ENCODE peak calls at places on chromosomes 1 and 21, in five cellular contexts. D, P, X, G and V are unnamed samples.

GRCh38 chr1:12048376-12048775 is 14.7 kb upstream of the TNFRSF8 start:
- DNase-seq in P (no peak), X (no peak), D (no peak), G (no peak), V (no peak)

GRCh38 chr1:147891088-147891487 is 11.5 kb upstream of the GJA8 start:
- DNase-seq in D (no peak), X (no peak), P (no peak), G (no peak), V (no peak)

GRCh38 chr1:3197781-3198316 is 128.8 kb downstream of the PRDM16 start:
- DNase-seq in P (no peak), G (no peak), X (no peak), D (no peak), V (no peak)

GRCh38 chr1:227903614-227904501 is 43.9 kb downstream of the WNT9A start:
- DNase-seq in X (no peak), P (no peak), G (no peak), D (no peak), V (no peak)

GRCh38 chr21:43727571-43728466 is 8.9 kb downstream of the PDXK start:
- DNase-seq in D (no peak), G (peak; percentile 53), X (no peak), P (peak; percentile 22), V (peak; percentile 45)

GRCh38 chr1:162016616-162017015 is 7.1 kb downstream of the OLFML2B start:
- DNase-seq in D (no peak), G (no peak), P (no peak), X (no peak), V (no peak)

GRCh38 chr1:159854101-159854692 is 8.3 kb downstream of the VSIG8 start:
- DNase-seq in G (peak; percentile 66), P (no peak), D (no peak), X (peak; percentile 64), V (peak; percentile 65)

GRCh38 chr1:92315766-92316413 is 17.0 kb downstream of the RPAP2 start:
- DNase-seq in X (no peak), D (no peak), G (no peak), P (no peak), V (no peak)

GRCh38 chr1:8671313-8671917 is 146.0 kb downstream of the RERE start:
- DNase-seq in P (peak; percentile 84), X (no peak), G (peak; percentile 29), D (peak; percentile 65), V (peak; percentile 76)

GRCh38 chr1:9233241-9233941 is 1.2 kb upstream of the H6PD start:
- DNase-seq in X (no peak), P (peak; percentile 66), G (peak; percentile 89), D (no peak), V (peak; percentile 49)

GRCh38 chr1:215143497-215143896 is 61.0 kb downstream of the KCNK2 start:
- DNase-seq in P (no peak), D (no peak), G (no peak), X (no peak), V (no peak)

GRCh38 chr1:9009438-9010366 is 16.5 kb downstream of the SLC2A7 start:
- DNase-seq in G (no peak), D (no peak), P (peak; percentile 28), X (no peak), V (peak; percentile 19)

GRCh38 chr1:203028067-203028783 is 1.9 kb downstream of the PPFIA4 start:
- DNase-seq in D (no peak), X (no peak), P (no peak), G (no peak), V (no peak)

GRCh38 chr1:236039736-236040670 is 24.9 kb downstream of the NID1 start:
- DNase-seq in G (no peak), X (no peak), P (peak; percentile 79), D (no peak), V (peak; percentile 70)

GRCh38 chr1:95850798-95851197 is 616.8 kb downstream of the RWDD3 start:
- DNase-seq in X (no peak), G (no peak), D (no peak), P (no peak), V (no peak)

GRCh38 chr1:240691521-240692338 is 79.8 kb upstream of the GREM2 start:
- DNase-seq in P (peak; percentile 78), D (no peak), G (peak; percentile 22), X (peak; percentile 48), V (peak; percentile 76)

GRCh38 chr1:23394176-23394575 is 24.5 kb upstream of the ZNF436 start:
- DNase-seq in D (no peak), G (peak; percentile 39), X (no peak), P (peak; percentile 82), V (peak; percentile 68)

GRCh38 chr1:117753232-117753631 is 147.4 kb downstream of the TENT5C start:
- DNase-seq in D (no peak), G (no peak), X (no peak), P (no peak), V (peak; percentile 13)

GRCh38 chr1:2587071-2587859 is 688 bp downstream of the PRXL2B start:
- DNase-seq in G (no peak), X (no peak), D (no peak), P (peak; percentile 13), V (peak; percentile 34)

GRCh38 chr21:27759820-27760219 is 792.9 kb upstream of the ADAMTS5 start:
- DNase-seq in X (no peak), P (no peak), D (no peak), G (no peak), V (peak; percentile 7)

GRCh38 chr21:29238052-29238966 is 60.4 kb upstream of the BACH1 start:
- DNase-seq in D (no peak), X (no peak), P (peak; percentile 54), G (no peak), V (peak; percentile 83)

GRCh38 chr1:89672489-89673183 is 39.7 kb downstream of the LRRC8C start:
- DNase-seq in P (peak; percentile 65), D (no peak), X (no peak), G (no peak), V (peak; percentile 56)

GRCh38 chr1:224287714-224288113 is 42.3 kb downstream of the NVL start:
- DNase-seq in D (no peak), X (no peak), P (no peak), G (no peak), V (no peak)

GRCh38 chr1:163095223-163095622 is 26.1 kb downstream of the RGS4 start:
- DNase-seq in P (no peak), D (no peak), G (no peak), X (no peak), V (no peak)

GRCh38 chr1:44822981-44823451 is 14.7 kb downstream of the BTBD19 start:
- DNase-seq in X (no peak), D (no peak), G (no peak), P (no peak), V (no peak)

GRCh38 chr1:199226163-199226562 is 587.3 kb downstream of the PTPRC start:
- DNase-seq in X (no peak), D (no peak), G (no peak), P (peak; percentile 75), V (peak; percentile 71)

GRCh38 chr1:40313329-40313957 is 3.6 kb downstream of the COL9A2 start:
- DNase-seq in X (no peak), G (no peak), D (no peak), P (no peak), V (peak; percentile 53)

GRCh38 chr21:45427331-45428271 is 22.6 kb downstream of the COL18A1 start:
- DNase-seq in D (no peak), X (peak; percentile 97), G (peak; percentile 89), P (peak; percentile 98), V (peak; percentile 99)

GRCh38 chr1:69510026-69510425 is 57.7 kb upstream of the LRRC7 start:
- DNase-seq in G (no peak), X (no peak), P (no peak), D (no peak), V (no peak)

GRCh38 chr1:227437495-227438008 is 119.3 kb upstream of the CDC42BPA start:
- DNase-seq in P (peak; percentile 68), D (peak; percentile 13), X (no peak), G (no peak), V (peak; percentile 74)

GRCh38 chr1:180567664-180568063 is 8.9 kb downstream of the OVAAL start:
- DNase-seq in X (no peak), P (no peak), D (no peak), G (no peak), V (peak; percentile 62)

GRCh38 chr1:112144738-112145426 is 155.4 kb upstream of the KCND3 start:
- DNase-seq in X (no peak), D (no peak), G (no peak), P (no peak), V (no peak)

GRCh38 chr1:186188004-186188539 is 187.0 kb downstream of the TPR start:
- DNase-seq in X (peak; percentile 90), D (no peak), P (peak; percentile 94), G (no peak), V (peak; percentile 95)

GRCh38 chr21:45577806-45578801 is 35.9 kb upstream of the SLC19A1 start:
- DNase-seq in X (peak; percentile 44), G (peak; percentile 11), D (no peak), P (no peak), V (no peak)

GRCh38 chr1:112263464-112263863 is 132.6 kb upstream of the CTTNBP2NL start:
- DNase-seq in D (no peak), X (no peak), G (no peak), P (peak; percentile 57), V (peak; percentile 65)